ENCODE peak calls at places on chromosomes 16 and 17, in six cellular contexts. L is GM12865, G is hippocampal formation, R is NT2/D1, P is NCI-H2029 treated with DMSO at 0.1 percent for 48 hours, S is retinal pigment epithelial cell. X is an unnamed sample.

GRCh38 chr17:10033982-10034381 is 128.9 kb upstream of the RCVRN start:
- DNase-seq in S (no peak), G (no peak), R (no peak), P (no peak), L (no peak), X (no peak)

GRCh38 chr16:29922326-29922725 is 3.7 kb downstream of the KCTD13 start:
- DNase-seq in G (no peak), R (no peak), P (no peak), L (no peak), S (no peak), X (no peak)

GRCh38 chr17:6061290-6061689 is 8.9 kb upstream of the WSCD1 start:
- DNase-seq in S (peak), P (no peak), G (no peak), R (no peak), L (no peak), X (no peak)

GRCh38 chr17:75105269-75106080 is 4.3 kb upstream of the ARMC7 start:
- DNase-seq in P (no peak), L (peak), G (no peak), R (no peak), S (no peak), X (peak)

GRCh38 chr17:17356149-17356930 is 53.2 kb downstream of the NT5M start:
- DNase-seq in S (peak), L (peak), P (no peak), G (peak), R (peak), X (peak)

GRCh38 chr16:84088695-84089395 is 27.9 kb downstream of the MBTPS1 start:
- DNase-seq in L (peak), G (no peak), S (no peak), R (no peak), P (no peak), X (no peak)

GRCh38 chr17:73135774-73136173 is 29.0 kb upstream of the SSTR2 start:
- DNase-seq in R (no peak), P (no peak), G (no peak), L (no peak), S (no peak), X (no peak)

GRCh38 chr16:81324808-81325207 is 10.0 kb downstream of the GAN start:
- DNase-seq in P (no peak), L (no peak), S (no peak), G (no peak), R (no peak), X (no peak)

GRCh38 chr17:21302711-21303425 is 18.4 kb downstream of the MAP2K3 start:
- DNase-seq in G (no peak), R (no peak), P (no peak), L (no peak), S (no peak), X (no peak)

GRCh38 chr17:40560592-40561293 is 4.5 kb downstream of the CCR7 start:
- DNase-seq in G (no peak), S (no peak), P (no peak), L (peak), R (no peak), X (no peak)